ENCODE peak calls at places on chromosome 7, in six cellular contexts. U, C, N, X, K and Z are unnamed samples.

GRCh38 chr7:24963218-24963617 is 16.8 kb downstream of the OSBPL3 start:
- DNase-seq in U (no peak), C (no peak), N (no peak), X (no peak), K (peak), Z (no peak)

GRCh38 chr7:141072548-141073172 is 1.2 kb upstream of the TMEM178B start:
- DNase-seq in U (peak), C (peak), N (peak), X (peak), K (peak), Z (peak)

GRCh38 chr7:20509892-20510645 is 105.4 kb upstream of the ABCB5 start:
- DNase-seq in U (no peak), C (no peak), N (no peak), X (no peak), K (no peak), Z (no peak)

GRCh38 chr7:135317676-135318326 is 84.2 kb downstream of the STRA8 start:
- DNase-seq in U (no peak), C (no peak), N (no peak), X (no peak), K (no peak), Z (no peak)

GRCh38 chr7:151665363-151665762 is 145.7 kb upstream of the RHEB start:
- DNase-seq in U (no peak), C (peak), N (no peak), X (no peak), K (no peak), Z (no peak)

GRCh38 chr7:12827920-12828319 is 140.5 kb downstream of the ARL4A start:
- DNase-seq in U (no peak), C (peak), N (no peak), X (no peak), K (no peak), Z (peak)

GRCh38 chr7:156522801-156523200 is 117.8 kb upstream of the RNF32 start:
- DNase-seq in U (no peak), C (no peak), N (no peak), X (no peak), K (no peak), Z (no peak)

GRCh38 chr7:157679607-157680006 is 342.8 kb downstream of the DNAJB6 start:
- DNase-seq in U (peak), C (no peak), N (no peak), X (no peak), K (no peak), Z (no peak)

GRCh38 chr7:73891178-73891885 is 30.4 kb downstream of the TMEM270 start:
- DNase-seq in U (no peak), C (peak), N (no peak), X (no peak), K (no peak), Z (peak)

GRCh38 chr7:129169171-129169643 is 19.2 kb upstream of the SMO start:
- DNase-seq in U (peak), C (no peak), N (peak), X (peak), K (peak), Z (no peak)

GRCh38 chr7:30308392-30308791 is 24.0 kb downstream of the ZNRF2 start:
- DNase-seq in U (no peak), C (no peak), N (no peak), X (no peak), K (no peak), Z (peak)

GRCh38 chr7:130904031-130904757 is 170.2 kb upstream of the KLF14 start:
- DNase-seq in U (no peak), C (peak), N (no peak), X (no peak), K (no peak), Z (peak)

GRCh38 chr7:140732436-140732835 is 35.9 kb downstream of the NDUFB2 start:
- DNase-seq in U (no peak), C (no peak), N (no peak), X (no peak), K (no peak), Z (no peak)

GRCh38 chr7:7228472-7228871 is 46.1 kb downstream of the C1GALT1 start:
- DNase-seq in U (no peak), C (peak), N (no peak), X (no peak), K (no peak), Z (peak)

GRCh38 chr7:24476227-24476626 is 97.0 kb upstream of the PALS2 start:
- DNase-seq in U (no peak), C (no peak), N (no peak), X (no peak), K (no peak), Z (no peak)

GRCh38 chr7:17608114-17608833 is 309.8 kb downstream of the AHR start:
- DNase-seq in U (no peak), C (peak), N (no peak), X (no peak), K (no peak), Z (peak)

GRCh38 chr7:125445901-125446300 is 516.3 kb upstream of the POT1 start:
- DNase-seq in U (no peak), C (no peak), N (no peak), X (no peak), K (no peak), Z (no peak)